ENCODE peak calls at places on chromosomes 6 and 20, in four cellular contexts. Q is GDM1; F is GM03348; S is activated gamma-delta T cell treated with anti-CD3 and anti-CD28 coated beads, Interleukin-2, amount 50 U/mL, for 16 hours. N is an unnamed sample.

GRCh38 chr20:56202493-56203077 is 45.9 kb upstream of the MC3R start:
- DNase-seq in Q (no peak), F (peak), S (no peak), N (no peak)

GRCh38 chr6:13274707-13275434 is 53.5 kb downstream of the TBC1D7 start:
- DNase-seq in Q (no peak), F (no peak), S (no peak), N (peak)

GRCh38 chr6:121765060-121765459 is 329.6 kb downstream of the GJA1 start:
- DNase-seq in Q (no peak), F (no peak), S (no peak), N (no peak)

GRCh38 chr6:158605266-158605878 is 39.2 kb downstream of the DYNLT1 start:
- DNase-seq in Q (peak), F (peak), S (peak), N (peak)

GRCh38 chr20:23048283-23049200 is 930 bp downstream of the THBD start:
- DNase-seq in Q (peak), F (peak), S (no peak), N (peak)

GRCh38 chr6:32622545-32623401 is 14.4 kb upstream of the HLA-DQA1 start:
- DNase-seq in Q (no peak), F (peak), S (no peak), N (peak)

GRCh38 chr20:33791959-33792597 is 19.1 kb upstream of the CHMP4B start:
- DNase-seq in Q (no peak), F (peak), S (peak), N (no peak)

GRCh38 chr6:16762265-16762546 is 946 bp upstream of the ATXN1 start:
- DNase-seq in Q (no peak), F (peak), S (no peak), N (no peak)

GRCh38 chr6:41705996-41706835 is 29.2 kb downstream of the TFEB start:
- DNase-seq in Q (peak), F (peak), S (peak), N (peak)

GRCh38 chr6:137177611-137178010 is 4.2 kb upstream of the IL22RA2 start:
- DNase-seq in Q (no peak), F (no peak), S (no peak), N (no peak)

GRCh38 chr20:17904027-17904426 is 64.6 kb downstream of the SNX5 start:
- DNase-seq in Q (no peak), F (no peak), S (no peak), N (no peak)

GRCh38 chr6:144468709-144469108 is 183.6 kb downstream of the UTRN start:
- DNase-seq in Q (no peak), F (no peak), S (no peak), N (no peak)

GRCh38 chr6:109325400-109325801 is 56.9 kb downstream of the CD164 start:
- DNase-seq in Q (no peak), F (no peak), S (no peak), N (peak)